ENCODE peak calls at places on chromosomes 3 and 15, in ten cellular contexts. R is NB4, S is uterus, Q is lower leg skin, T is K562, P is ovary, C is IMR-90, B is heart left ventricle, U is upper lobe of left lung, F is esophagus squamous epithelium. G is an unnamed sample.

GRCh38 chr15:40115670-40116093 is 7.0 kb upstream of the BMF start:
- DNase-seq in R (peak), S (no peak), Q (no peak), T (no peak), P (no peak), C (no peak), B (peak), U (peak), F (no peak), G (no peak)

GRCh38 chr15:80588801-80589200 is 106.3 kb upstream of the ABHD17C start:
- DNase-seq in R (no peak), S (no peak), Q (no peak), T (no peak), P (no peak), C (peak), B (no peak), U (no peak), F (no peak), G (peak)

GRCh38 chr3:170749765-170750477 is 120.1 kb downstream of the RPL22L1 start:
- DNase-seq in R (no peak), S (no peak), Q (no peak), T (no peak), P (no peak), C (peak), B (no peak), U (no peak), F (no peak), G (no peak)

GRCh38 chr3:171088984-171089754 is 62.6 kb upstream of the SLC2A2 start:
- DNase-seq in R (peak), S (no peak), Q (no peak), T (no peak), P (no peak), C (peak), B (no peak), U (no peak), F (no peak), G (peak)

GRCh38 chr3:64909011-64909410 is 221.2 kb upstream of the ADAMTS9 start:
- DNase-seq in R (no peak), S (no peak), Q (no peak), T (no peak), P (no peak), C (no peak), B (no peak), U (no peak), F (no peak), G (no peak)

GRCh38 chr3:13166243-13167063 is 93.2 kb upstream of the IQSEC1 start:
- DNase-seq in R (peak), S (no peak), Q (no peak), T (no peak), P (peak), C (no peak), B (no peak), U (no peak), F (no peak), G (no peak)

GRCh38 chr15:80945605-80946004 is 44.0 kb downstream of the MESD start:
- DNase-seq in R (peak), S (no peak), Q (no peak), T (no peak), P (no peak), C (no peak), B (no peak), U (no peak), F (no peak), G (no peak)

GRCh38 chr3:66317750-66318366 is 97.1 kb downstream of the SLC25A26 start:
- DNase-seq in R (no peak), S (no peak), Q (no peak), T (no peak), P (no peak), C (no peak), B (no peak), U (no peak), F (no peak), G (no peak)

GRCh38 chr3:37466660-37467359 is 292.4 kb upstream of the LRRFIP2 start:
- DNase-seq in R (no peak), S (peak), Q (no peak), T (no peak), P (peak), C (no peak), B (peak), U (no peak), F (no peak), G (no peak)

GRCh38 chr3:39000008-39000450 is 51.7 kb downstream of the SCN11A start:
- DNase-seq in R (peak), S (no peak), Q (no peak), T (peak), P (no peak), C (peak), B (no peak), U (no peak), F (no peak), G (no peak)

GRCh38 chr15:48865387-48866079 is 12.4 kb upstream of the EID1 start:
- DNase-seq in R (peak), S (no peak), Q (no peak), T (no peak), P (no peak), C (peak), B (no peak), U (no peak), F (no peak), G (no peak)

GRCh38 chr3:196624008-196624790 is 15.3 kb upstream of the NRROS start:
- DNase-seq in R (peak), S (no peak), Q (no peak), T (no peak), P (no peak), C (no peak), B (no peak), U (peak), F (no peak), G (no peak)

GRCh38 chr15:80260566-80260965 is 8.6 kb upstream of the CTXND1 start:
- DNase-seq in R (no peak), S (no peak), Q (no peak), T (no peak), P (no peak), C (no peak), B (no peak), U (no peak), F (no peak), G (no peak)

GRCh38 chr3:112519424-112520001 is 20.2 kb upstream of the BTLA start:
- DNase-seq in R (peak), S (peak), Q (peak), T (peak), P (no peak), C (peak), B (peak), U (no peak), F (no peak), G (peak)

GRCh38 chr3:66038384-66038725 is 363 bp downstream of the MAGI1 start:
- DNase-seq in R (no peak), S (no peak), Q (no peak), T (no peak), P (no peak), C (no peak), B (no peak), U (peak), F (no peak), G (no peak)

GRCh38 chr3:23748398-23749110 is 57.2 kb upstream of the UBE2E1 start:
- DNase-seq in R (peak), S (no peak), Q (peak), T (no peak), P (no peak), C (peak), B (no peak), U (peak), F (no peak), G (no peak)

GRCh38 chr3:29201609-29202008 is 79.3 kb upstream of the RBMS3 start:
- DNase-seq in R (no peak), S (no peak), Q (no peak), T (no peak), P (no peak), C (no peak), B (no peak), U (no peak), F (no peak), G (no peak)

GRCh38 chr3:129001101-129001816 is at the start of gene EFCC1:
- DNase-seq in R (no peak), S (peak), Q (no peak), T (no peak), P (peak), C (no peak), B (peak), U (peak), F (no peak), G (no peak)

GRCh38 chr3:144369151-144369879 is 397.7 kb downstream of the DIPK2A start:
- DNase-seq in R (no peak), S (no peak), Q (no peak), T (no peak), P (no peak), C (no peak), B (no peak), U (no peak), F (no peak), G (no peak)

GRCh38 chr3:169147246-169148008 is 516.1 kb downstream of the MECOM start:
- DNase-seq in R (peak), S (peak), Q (no peak), T (peak), P (peak), C (peak), B (peak), U (peak), F (no peak), G (peak)

GRCh38 chr3:48851407-48851806 is 3.7 kb upstream of the PRKAR2A start:
- DNase-seq in R (no peak), S (no peak), Q (no peak), T (no peak), P (peak), C (peak), B (no peak), U (no peak), F (no peak), G (no peak)

GRCh38 chr3:166582231-166582630 is 745.0 kb upstream of the BCHE start:
- DNase-seq in R (no peak), S (no peak), Q (no peak), T (no peak), P (no peak), C (no peak), B (no peak), U (no peak), F (no peak), G (no peak)

GRCh38 chr15:78049691-78050440 is 27.6 kb downstream of the TBC1D2B start:
- DNase-seq in R (peak), S (no peak), Q (no peak), T (no peak), P (no peak), C (peak), B (peak), U (no peak), F (no peak), G (no peak)

GRCh38 chr15:88218557-88219214 is 37.9 kb downstream of the NTRK3 start:
- DNase-seq in R (no peak), S (no peak), Q (no peak), T (no peak), P (no peak), C (no peak), B (no peak), U (no peak), F (no peak), G (no peak)

GRCh38 chr3:5021571-5022092 is 42.4 kb downstream of the BHLHE40 start:
- DNase-seq in R (peak), S (no peak), Q (no peak), T (peak), P (no peak), C (peak), B (no peak), U (no peak), F (no peak), G (peak)

GRCh38 chr3:159987291-159987711 is 1.3 kb upstream of the IL12A start:
- DNase-seq in R (no peak), S (no peak), Q (no peak), T (no peak), P (no peak), C (peak), B (no peak), U (no peak), F (no peak), G (no peak)

GRCh38 chr3:161349529-161350278 is 21.6 kb downstream of the SPTSSB start:
- DNase-seq in R (peak), S (no peak), Q (peak), T (no peak), P (no peak), C (peak), B (no peak), U (no peak), F (no peak), G (no peak)

GRCh38 chr3:55185380-55185779 is 257.5 kb upstream of the LRTM1 start:
- DNase-seq in R (no peak), S (no peak), Q (no peak), T (no peak), P (no peak), C (peak), B (no peak), U (no peak), F (no peak), G (no peak)

GRCh38 chr3:50182533-50183099 is 8.8 kb upstream of the GNAT1 start:
- DNase-seq in R (no peak), S (no peak), Q (no peak), T (no peak), P (no peak), C (no peak), B (no peak), U (no peak), F (no peak), G (no peak)

GRCh38 chr3:119418091-119418512 is 45.3 kb downstream of the TMEM39A start:
- DNase-seq in R (no peak), S (no peak), Q (no peak), T (peak), P (no peak), C (no peak), B (no peak), U (no peak), F (no peak), G (no peak)
- TF ChIP-seq POLR2A in R (no peak), S (no peak), Q (no peak), T (no peak), P (no peak), C (no peak), B (no peak), U (no peak), F (no peak), G (no peak)

DNA sequence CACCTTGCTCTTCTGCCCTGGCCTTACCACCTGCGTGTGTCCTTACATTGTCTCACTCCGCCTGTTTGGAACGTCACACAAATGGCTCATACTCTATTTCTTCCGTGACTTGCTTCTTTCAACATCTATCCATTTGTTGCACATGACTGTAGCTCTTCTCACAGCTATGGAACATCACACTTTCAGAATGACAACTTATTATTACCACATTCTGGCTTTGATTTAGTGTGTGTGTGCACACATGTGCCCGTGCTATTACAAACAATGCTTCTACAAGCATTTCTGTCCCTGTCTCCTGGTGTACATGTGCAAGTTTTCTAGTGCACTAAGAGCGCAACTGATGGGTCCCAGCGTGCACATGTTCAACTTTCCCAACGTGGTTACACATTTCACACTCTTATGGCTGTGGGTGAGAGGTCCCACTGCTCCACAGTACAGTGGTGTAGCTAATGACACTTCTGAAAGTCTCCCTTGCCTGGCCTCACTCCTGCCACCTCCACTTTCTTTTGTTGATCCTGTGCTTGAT is 37.8 kb downstream of the PTH1R start:
- DNase-seq in R (no peak), S (no peak), Q (no peak), T (no peak), P (no peak), C (no peak), B (no peak), U (no peak), F (no peak), G (no peak)
- TF ChIP-seq POLR2A in R (no peak), S (no peak), Q (no peak), T (peak), P (no peak), C (no peak), B (no peak), U (no peak), F (no peak), G (no peak)

GRCh38 chr15:83092309-83092976 is 15.0 kb upstream of the TM6SF1 start:
- DNase-seq in R (peak), S (peak), Q (peak), T (peak), P (no peak), C (peak), B (peak), U (peak), F (peak), G (no peak)
- TF ChIP-seq POLR2A in R (no peak), S (no peak), Q (peak), T (peak), P (no peak), C (no peak), B (peak), U (peak), F (peak), G (no peak)

GRCh38 chr3:177427096-177427495 is 229.8 kb upstream of the TBL1XR1 start:
- DNase-seq in R (peak), S (no peak), Q (no peak), T (no peak), P (no peak), C (no peak), B (no peak), U (no peak), F (no peak), G (no peak)

GRCh38 chr3:177424541-177424940 is 227.3 kb upstream of the TBL1XR1 start:
- DNase-seq in R (no peak), S (no peak), Q (no peak), T (no peak), P (no peak), C (no peak), B (no peak), U (no peak), F (no peak), G (no peak)

GRCh38 chr3:177425042-177425441 is 227.8 kb upstream of the TBL1XR1 start:
- DNase-seq in R (no peak), S (no peak), Q (no peak), T (no peak), P (no peak), C (no peak), B (no peak), U (no peak), F (no peak), G (no peak)

GRCh38 chr3:177427540-177427939 is 230.3 kb upstream of the TBL1XR1 start:
- DNase-seq in R (peak), S (no peak), Q (no peak), T (no peak), P (no peak), C (peak), B (no peak), U (no peak), F (no peak), G (peak)

DNA sequence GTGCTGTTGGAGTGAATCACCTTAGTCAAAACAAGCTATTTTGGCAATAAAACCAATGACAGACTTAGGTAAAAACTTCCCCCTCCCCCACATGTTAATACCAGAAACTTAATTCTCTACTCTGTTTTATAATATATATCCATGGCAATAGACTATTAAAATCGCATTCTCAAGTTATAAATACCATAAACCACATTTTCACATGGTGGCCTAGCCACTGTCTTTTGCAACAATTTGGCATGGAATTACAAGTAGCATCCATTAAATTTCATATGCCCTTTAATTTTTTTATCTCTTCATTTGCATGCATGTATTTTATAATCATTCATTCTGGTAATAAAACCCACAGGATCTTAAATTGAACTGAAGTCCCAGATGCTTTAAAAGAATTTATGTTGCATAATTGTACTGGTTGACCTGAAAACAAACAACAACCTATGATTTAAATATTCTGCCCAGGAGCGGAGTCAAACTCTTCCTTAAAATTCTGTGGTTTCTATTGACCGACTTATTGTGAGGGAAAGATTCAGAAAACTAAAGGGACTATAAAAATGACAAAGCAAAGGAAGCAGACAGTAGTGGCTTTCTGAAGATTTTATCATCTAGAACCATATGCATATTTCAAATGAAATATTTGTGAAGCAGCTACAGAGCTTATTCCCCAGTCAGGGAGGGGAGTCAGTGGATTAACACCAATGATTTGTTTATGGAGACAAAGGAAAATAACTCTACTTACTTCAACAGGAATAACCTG is 229.0 kb upstream of the TBL1XR1 start:
- DNase-seq in R (no peak), S (no peak), Q (no peak), T (no peak), P (no peak), C (no peak), B (no peak), U (no peak), F (no peak), G (no peak)
- TF ChIP-seq POLR2A in R (no peak), S (no peak), Q (no peak), T (no peak), P (no peak), C (no peak), B (no peak), U (no peak), F (no peak), G (no peak)

GRCh38 chr3:46097691-46098241 is 70.5 kb upstream of the XCR1 start:
- DNase-seq in R (peak), S (peak), Q (peak), T (no peak), P (no peak), C (peak), B (no peak), U (no peak), F (no peak), G (no peak)
- TF ChIP-seq POLR2A in R (no peak), S (no peak), Q (no peak), T (no peak), P (no peak), C (no peak), B (no peak), U (no peak), F (no peak), G (no peak)